ENCODE peak calls at places on chromosomes 5 and 9, in ten cellular contexts. A is sciatic nerve, P is GM12865, V is cardiac fibroblast, S is NCI-H446 treated with DMSO at 0.1 percent for 48 hours, L is NCI-H774, Y is hypothalamus, F is Caki2, Q is ecto neural progenitor cell, N is neuronal stem cell. K is an unnamed sample.
A peak's percentile ranks its signal among the peaks of the same experiment; 100 is the strongest.

GRCh38 chr9:4228606-4229005 is 71.3 kb downstream of the GLIS3 start:
- DNase-seq in F (peak; percentile 34), Y (no peak), N (no peak), S (no peak), Q (no peak), V (peak; percentile 70), L (no peak), A (no peak), P (peak; percentile 26), K (peak; percentile 56)

GRCh38 chr9:4164356-4164755 is 135.5 kb downstream of the GLIS3 start:
- DNase-seq in S (no peak), V (no peak), N (peak; percentile 68), Q (no peak), Y (no peak), P (no peak), F (no peak), L (no peak), A (no peak), K (no peak)

GRCh38 chr5:85077581-85077980 is 692.9 kb upstream of the EDIL3 start:
- DNase-seq in F (no peak), Q (no peak), P (no peak), Y (no peak), L (no peak), N (no peak), A (no peak), S (no peak), V (no peak), K (no peak)

GRCh38 chr9:109440117-109440515 is 58.0 kb downstream of the PTPN3 start:
- DNase-seq in Y (no peak), P (peak; percentile 50), S (no peak), A (no peak), Q (no peak), N (no peak), V (no peak), L (no peak), F (no peak), K (peak; percentile 63)

GRCh38 chr9:79672891-79673290 is 101.1 kb downstream of the TLE4 start:
- DNase-seq in Q (no peak), V (no peak), A (no peak), S (no peak), Y (no peak), P (no peak), N (no peak), L (no peak), F (no peak), K (no peak)

GRCh38 chr5:23742701-23743100 is 235.3 kb downstream of the PRDM9 start:
- DNase-seq in A (no peak), L (no peak), S (peak; percentile 46), P (no peak), N (no peak), Y (no peak), V (no peak), Q (no peak), F (no peak), K (no peak)

GRCh38 chr9:128253140-128253990 is 22.4 kb downstream of the GOLGA2 start:
- DNase-seq in N (no peak), P (no peak), S (no peak), A (no peak), V (no peak), L (no peak), Y (no peak), Q (no peak), F (no peak), K (peak; percentile 85)

GRCh38 chr9:107721705-107722245 is 232.2 kb upstream of the KLF4 start:
- DNase-seq in Q (no peak), S (no peak), N (no peak), P (no peak), A (no peak), V (no peak), Y (no peak), F (no peak), L (no peak), K (no peak)

GRCh38 chr9:135307314-135307713 is 172.3 kb upstream of the PPP1R26 start:
- DNase-seq in Q (no peak), P (no peak), S (peak; percentile 66), F (no peak), Y (no peak), A (no peak), N (no peak), V (no peak), L (no peak), K (no peak)

GRCh38 chr9:133101356-133102189 is 19.5 kb downstream of the RALGDS start:
- DNase-seq in Q (no peak), Y (no peak), V (no peak), S (no peak), N (no peak), F (no peak), A (no peak), L (no peak), P (no peak), K (no peak)

GRCh38 chr5:119583684-119584083 is 45.7 kb upstream of the FAM170A start:
- DNase-seq in Y (no peak), Q (no peak), V (peak; percentile 55), A (no peak), P (peak; percentile 12), N (no peak), S (no peak), L (no peak), F (no peak), K (no peak)

GRCh38 chr9:31542384-31543055 is 841.9 kb upstream of the ACO1 start:
- DNase-seq in V (peak; percentile 84), S (peak; percentile 43), L (no peak), Y (no peak), N (no peak), F (no peak), Q (no peak), A (no peak), P (peak; percentile 94), K (no peak)

GRCh38 chr5:165504716-165505115 is 1999.3 kb downstream of the MAT2B start:
- DNase-seq in F (no peak), Q (no peak), V (no peak), L (no peak), Y (no peak), P (no peak), N (no peak), S (no peak), A (no peak), K (no peak)

GRCh38 chr5:62271370-62271769 is 34.6 kb upstream of the KIF2A start:
- DNase-seq in P (no peak), S (no peak), A (no peak), Q (no peak), L (no peak), F (no peak), Y (no peak), V (no peak), N (no peak), K (no peak)

GRCh38 chr9:77455312-77455927 is 192.7 kb downstream of the GNA14 start:
- DNase-seq in S (no peak), N (no peak), Y (no peak), L (no peak), P (peak; percentile 58), A (no peak), V (peak; percentile 54), Q (no peak), F (no peak), K (peak; percentile 79)

GRCh38 chr5:73793911-73794310 is 167.9 kb downstream of the ARHGEF28 start:
- DNase-seq in S (no peak), Q (no peak), V (peak; percentile 68), N (no peak), Y (no peak), L (no peak), P (no peak), F (no peak), A (no peak), K (no peak)

GRCh38 chr5:60959156-60959555 is 14.2 kb downstream of the NDUFAF2 start:
- DNase-seq in N (no peak), V (peak; percentile 62), Q (no peak), F (no peak), L (no peak), P (peak; percentile 9), S (no peak), A (no peak), Y (no peak), K (peak; percentile 71)

GRCh38 chr5:157575096-157575872 is at the start of gene ADAM19:
- DNase-seq in F (peak; percentile 70), Q (peak; percentile 89), Y (no peak), S (no peak), A (peak; percentile 81), L (no peak), V (peak; percentile 63), P (peak; percentile 61), N (peak; percentile 69), K (peak; percentile 69)

GRCh38 chr5:174608631-174609097 is 115.7 kb upstream of the MSX2 start:
- DNase-seq in F (peak; percentile 99), A (peak; percentile 63), L (no peak), P (no peak), S (no peak), Y (no peak), Q (peak; percentile 52), V (no peak), N (no peak), K (no peak)

GRCh38 chr5:77867914-77868313 is 91.8 kb upstream of the TBCA start:
- DNase-seq in F (no peak), A (no peak), N (no peak), Q (no peak), Y (no peak), V (no peak), S (no peak), P (no peak), L (no peak), K (no peak)

GRCh38 chr5:119285070-119285916 is 70.5 kb upstream of the TNFAIP8 start:
- DNase-seq in A (no peak), N (no peak), Y (no peak), S (no peak), F (no peak), P (no peak), Q (no peak), V (no peak), L (no peak), K (no peak)